ENCODE peak calls at places on chromosomes 11 and 22, in eight cellular contexts. Q is HCT116, D is suprapubic skin, A is HL-60, W is endothelial cell of umbilical vein, T is sigmoid colon, S is HepG2, O is transverse colon. I is an unnamed sample.

GRCh38 chr11:115611343-115611742 is 107.1 kb upstream of the CADM1 start:
- DNase-seq in A (no peak), O (no peak), W (no peak), D (no peak), T (no peak), Q (no peak), S (no peak), I (no peak)

GRCh38 chr11:2575611-2576051 is 124.2 kb downstream of the KCNQ1OT1 start:
- DNase-seq in T (no peak), D (peak), O (peak), W (no peak), A (no peak), S (no peak), Q (no peak), I (no peak)

GRCh38 chr11:11421509-11421908 is 68.5 kb upstream of the CSNK2A3 start:
- DNase-seq in A (no peak), Q (no peak), T (no peak), O (no peak), D (no peak), S (no peak), W (no peak), I (no peak)

GRCh38 chr11:36441610-36442208 is 68.4 kb downstream of the TRAF6 start:
- DNase-seq in A (no peak), Q (no peak), S (no peak), W (no peak), T (no peak), D (no peak), O (no peak), I (no peak)

GRCh38 chr11:123268118-123268517 is 73.1 kb upstream of the CLMP start:
- DNase-seq in Q (no peak), D (no peak), O (no peak), T (no peak), W (no peak), A (no peak), S (no peak), I (no peak)

GRCh38 chr11:10669258-10670033 is 24.1 kb downstream of the IRAG1 start:
- DNase-seq in S (no peak), A (no peak), W (peak), Q (no peak), D (no peak), O (no peak), T (peak), I (no peak)

GRCh38 chr22:49068861-49069260 is 758.8 kb downstream of the BRD1 start:
- DNase-seq in A (no peak), D (no peak), Q (no peak), T (peak), O (no peak), W (no peak), S (no peak), I (no peak)

GRCh38 chr11:132202621-132203020 is 832.2 kb downstream of the NTM start:
- DNase-seq in A (no peak), W (no peak), S (no peak), O (no peak), Q (no peak), D (no peak), T (no peak), I (no peak)

GRCh38 chr11:69467646-69468045 is 13.8 kb upstream of the LINC01488 start:
- DNase-seq in T (no peak), S (peak), O (no peak), D (no peak), A (no peak), Q (no peak), W (no peak), I (no peak)

GRCh38 chr11:14269956-14270355 is 89.0 kb downstream of the RRAS2 start:
- DNase-seq in D (no peak), Q (no peak), T (no peak), A (no peak), O (no peak), S (no peak), W (no peak), I (no peak)

GRCh38 chr22:40421941-40422340 is 51.5 kb downstream of the SGSM3 start:
- DNase-seq in W (no peak), S (no peak), T (no peak), A (no peak), O (no peak), D (no peak), Q (no peak), I (no peak)

GRCh38 chr22:24060375-24060788 is 49.3 kb downstream of the CABIN1 start:
- DNase-seq in Q (no peak), A (no peak), D (no peak), O (no peak), W (peak), S (no peak), T (no peak), I (peak)

GRCh38 chr11:36463781-36464180 is 46.3 kb downstream of the TRAF6 start:
- DNase-seq in Q (no peak), T (no peak), A (no peak), D (no peak), S (no peak), O (no peak), W (no peak), I (no peak)

GRCh38 chr11:64078294-64078693 is 42.6 kb downstream of the FLRT1 start:
- DNase-seq in T (no peak), A (no peak), D (no peak), Q (no peak), O (no peak), W (no peak), S (no peak), I (no peak)

GRCh38 chr11:10324474-10324873 is 19.6 kb downstream of the ADM start:
- DNase-seq in T (no peak), Q (no peak), O (no peak), S (no peak), A (no peak), D (no peak), W (peak), I (no peak)

GRCh38 chr11:116500833-116501622 is 271.8 kb downstream of the BUD13 start:
- DNase-seq in A (no peak), D (peak), Q (no peak), O (no peak), W (no peak), S (no peak), T (no peak), I (no peak)

GRCh38 chr11:94525933-94526332 is 13.7 kb downstream of the C11orf97 start:
- DNase-seq in A (no peak), D (peak), S (no peak), T (peak), Q (no peak), W (peak), O (peak), I (peak)

GRCh38 chr22:50061141-50061823 is 3.2 kb upstream of the TTLL8 start:
- DNase-seq in W (no peak), Q (no peak), T (no peak), A (no peak), O (no peak), S (no peak), D (no peak), I (no peak)

GRCh38 chr11:68870470-68870869 is 28.8 kb upstream of the CPT1A start:
- DNase-seq in Q (no peak), O (no peak), D (no peak), T (no peak), A (no peak), S (no peak), W (peak), I (no peak)

GRCh38 chr22:50325444-50326224 is 1.2 kb downstream of the DENND6B start:
- DNase-seq in T (no peak), S (no peak), O (no peak), A (no peak), Q (no peak), W (no peak), D (no peak), I (no peak)

GRCh38 chr11:111814567-111814966 is 48.4 kb upstream of the PPP2R1B start:
- DNase-seq in A (no peak), T (no peak), Q (no peak), W (no peak), S (no peak), D (no peak), O (no peak), I (no peak)

GRCh38 chr11:126547161-126547560 is 191.7 kb downstream of the ST3GAL4 start:
- DNase-seq in T (no peak), O (no peak), D (no peak), Q (no peak), A (no peak), W (no peak), S (no peak), I (no peak)

GRCh38 chr22:44086759-44087158 is 62.7 kb downstream of the PARVB start:
- DNase-seq in Q (no peak), W (no peak), A (no peak), T (no peak), O (no peak), S (no peak), D (no peak), I (no peak)

GRCh38 chr22:19176732-19177131 is 1.8 kb downstream of the SLC25A1 start:
- DNase-seq in T (no peak), O (no peak), S (no peak), A (no peak), Q (no peak), D (no peak), W (no peak), I (no peak)
- TF ChIP-seq POLR2AphosphoS5 in T (no peak), O (no peak), S (no peak), A (no peak), Q (no peak), D (no peak), W (no peak), I (no peak)

GRCh38 chr11:30455025-30455424 is 131.1 kb downstream of the MPPED2 start:
- DNase-seq in T (no peak), Q (no peak), O (no peak), D (no peak), W (no peak), S (no peak), A (no peak), I (no peak)
- TF ChIP-seq CTCF in T (no peak), Q (no peak), O (no peak), D (no peak), W (no peak), S (no peak), A (no peak), I (no peak)

DNA sequence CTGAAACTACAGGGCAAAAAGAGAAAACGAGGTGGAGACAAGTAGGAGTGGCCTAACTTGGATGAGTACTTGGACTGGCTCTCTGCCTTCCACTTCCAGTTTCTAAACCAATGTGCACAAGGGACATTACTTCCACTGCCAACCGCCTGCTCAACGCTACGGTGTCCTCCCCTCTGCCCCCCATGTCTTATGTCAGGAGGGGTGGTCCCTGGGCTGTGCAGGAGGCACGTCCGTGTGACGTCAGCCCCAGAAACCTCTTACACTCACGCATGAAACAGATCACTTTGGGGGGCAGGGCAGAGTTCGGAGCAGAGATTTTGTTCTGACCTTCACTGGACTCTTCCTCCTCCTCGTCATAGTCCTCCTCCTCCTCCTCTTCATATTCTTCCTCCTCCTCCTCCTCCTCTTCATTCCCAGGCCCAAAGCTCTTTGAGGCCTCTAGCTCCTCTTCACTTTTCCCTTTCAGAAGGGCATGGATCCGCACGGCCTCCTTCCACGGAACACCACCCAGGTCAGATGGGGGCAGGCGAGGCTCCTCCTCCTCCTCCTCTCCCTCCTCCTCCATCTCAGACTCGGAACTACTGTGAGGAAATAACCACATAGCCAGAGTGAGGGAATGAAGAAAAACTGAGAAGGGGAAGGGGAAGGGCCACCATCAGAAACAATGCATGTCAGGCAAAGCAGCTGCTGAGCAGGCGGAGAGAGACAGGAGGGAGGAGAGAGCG is 57.4 kb upstream of the BID start:
- DNase-seq in W (no peak), Q (no peak), T (peak), D (no peak), O (no peak), S (no peak), A (no peak), I (no peak)
- TF ChIP-seq POLR2AphosphoS5 in W (no peak), Q (no peak), T (no peak), D (no peak), O (no peak), S (no peak), A (no peak), I (no peak)

DNA sequence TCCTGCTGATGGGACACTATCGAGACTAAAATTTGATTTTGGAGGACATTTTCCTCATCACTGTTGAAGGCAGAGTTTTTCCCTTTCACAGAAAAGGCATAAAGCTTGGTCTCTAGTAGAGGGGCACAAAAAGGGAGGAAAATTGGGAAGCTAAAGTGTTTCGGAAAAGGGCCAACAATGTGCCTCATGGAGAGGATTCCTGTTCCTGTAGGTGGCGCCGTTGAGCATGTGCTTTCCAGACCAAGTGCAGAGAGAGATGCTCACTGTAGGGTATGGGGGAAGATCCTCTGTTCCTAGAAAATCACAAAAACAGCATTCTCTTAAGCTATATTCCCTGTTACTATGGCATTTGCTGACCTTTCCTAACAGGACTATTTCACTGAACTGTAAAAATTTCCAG is 18.4 kb upstream of the OR4C5 start:
- DNase-seq in S (no peak), A (peak), Q (no peak), D (no peak), O (no peak), W (no peak), T (no peak), I (no peak)
- TF ChIP-seq CTCF in S (no peak), A (no peak), Q (no peak), D (no peak), O (no peak), W (no peak), T (no peak), I (no peak)

GRCh38 chr11:16806791-16807190 is 68.3 kb downstream of the C11orf58 start:
- DNase-seq in W (no peak), T (peak), A (no peak), O (no peak), Q (no peak), D (no peak), S (no peak), I (no peak)
- TF ChIP-seq POLR2AphosphoS5 in W (no peak), T (no peak), A (no peak), O (no peak), Q (no peak), D (no peak), S (no peak), I (no peak)

GRCh38 chr22:46104881-46105493 is 45.3 kb upstream of the PPARA start:
- DNase-seq in Q (no peak), W (no peak), O (no peak), D (no peak), S (no peak), T (no peak), A (no peak), I (no peak)
- TF ChIP-seq CTCF in Q (no peak), W (no peak), O (no peak), D (no peak), S (no peak), T (no peak), A (no peak), I (no peak)

GRCh38 chr22:20573176-20573829 is 65.9 kb downstream of the MED15 start:
- DNase-seq in S (no peak), T (no peak), Q (no peak), A (no peak), O (no peak), D (no peak), W (no peak), I (no peak)

GRCh38 chr22:20573830-20574615 is 66.6 kb downstream of the MED15 start:
- DNase-seq in Q (no peak), A (no peak), S (no peak), T (no peak), W (no peak), D (no peak), O (no peak), I (no peak)

GRCh38 chr22:20575724-20576444 is 68.5 kb downstream of the MED15 start:
- DNase-seq in T (no peak), W (no peak), O (no peak), D (no peak), Q (no peak), S (no peak), A (no peak), I (no peak)

GRCh38 chr22:20576445-20576816 is 69.0 kb downstream of the MED15 start:
- DNase-seq in A (peak), W (no peak), D (no peak), Q (no peak), T (no peak), S (no peak), O (no peak), I (no peak)

GRCh38 chr22:20574920-20575353 is 67.5 kb downstream of the MED15 start:
- DNase-seq in T (no peak), Q (no peak), S (no peak), D (no peak), W (no peak), A (no peak), O (peak), I (no peak)
- TF ChIP-seq POLR2AphosphoS5 in T (no peak), Q (no peak), S (no peak), D (no peak), W (no peak), A (no peak), O (no peak), I (no peak)

I was measured in stomach.